ENCODE peak calls at places on chromosomes 7 and 10, in five cellular contexts. M is tibial nerve, Q is gastrocnemius medialis, R is transverse colon, S is HCT116. G is an unnamed sample. For H3K36me3, the result is how much of the 10 kb centered on the place peaks cover.

GRCh38 chr10:115654961-115655360 is 561.8 kb downstream of the ATRNL1 start:
- DNase-seq in M (no peak), Q (no peak), R (no peak), S (no peak), G (no peak)

GRCh38 chr10:24406809-24407483 is 198.0 kb downstream of the KIAA1217 start:
- DNase-seq in M (no peak), Q (peak), R (no peak), S (no peak), G (no peak)

GRCh38 chr10:77812741-77813140 is 113.8 kb downstream of the DLG5 start:
- DNase-seq in M (no peak), Q (no peak), R (no peak), S (no peak), G (no peak)

GRCh38 chr10:110007171-110007700 is 548 bp upstream of the ADD3 start:
- DNase-seq in M (no peak), Q (peak), R (no peak), S (no peak), G (no peak)

GRCh38 chr7:94266278-94266677 is 128.4 kb upstream of the COL1A2 start:
- DNase-seq in M (peak), Q (peak), R (no peak), S (no peak), G (no peak)

GRCh38 chr7:158022601-158023000 is 565.0 kb downstream of the PTPRN2 start:
- DNase-seq in M (no peak), Q (no peak), R (no peak), S (no peak), G (no peak)

GRCh38 chr7:28921822-28922221 is 36.3 kb downstream of the TRIL start:
- DNase-seq in M (peak), Q (peak), R (peak), S (peak), G (peak)

GRCh38 chr10:57202356-57202755 is 841.3 kb upstream of the ZWINT start:
- DNase-seq in M (no peak), Q (no peak), R (no peak), S (no peak), G (no peak)

GRCh38 chr7:137003071-137003470 is 134.6 kb downstream of the CHRM2 start:
- DNase-seq in M (no peak), Q (no peak), R (no peak), S (no peak), G (no peak)

GRCh38 chr10:22436893-22437619 is 91.8 kb downstream of the SPAG6 start:
- DNase-seq in M (peak), Q (peak), R (peak), S (peak), G (peak)

GRCh38 chr7:48084727-48085432 is 4.2 kb upstream of the UPP1 start:
- DNase-seq in M (peak), Q (peak), R (peak), S (peak), G (peak)

GRCh38 chr10:46257099-46257498 is 29.7 kb upstream of the ANTXRL start:
- DNase-seq in M (no peak), Q (no peak), R (no peak), S (no peak), G (no peak)

GRCh38 chr10:70603439-70603778 is 868 bp upstream of the PRF1 start:
- DNase-seq in M (no peak), Q (no peak), R (no peak), S (no peak), G (no peak)

GRCh38 chr10:72344932-72345331 is 9.8 kb downstream of the DNAJB12 start:
- DNase-seq in M (no peak), Q (no peak), R (no peak), S (no peak), G (no peak)

DNA sequence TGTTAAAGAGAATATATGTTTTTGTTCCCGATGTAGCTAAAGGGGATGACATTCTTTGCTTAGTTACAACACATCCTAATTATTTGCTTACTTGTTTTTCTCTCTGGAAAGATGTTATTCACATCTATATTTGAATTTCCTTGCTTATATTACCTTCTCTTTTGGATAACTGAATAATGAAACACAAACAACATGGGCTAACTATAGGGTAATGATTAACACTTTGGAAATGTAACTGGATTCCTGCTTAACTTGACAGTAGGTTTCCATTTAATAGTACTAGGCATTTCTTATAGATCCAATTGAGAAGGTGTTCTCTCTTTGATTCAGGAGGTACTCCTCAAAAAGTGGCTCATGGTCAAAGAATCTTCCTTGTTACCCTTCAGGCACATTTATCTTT is 141.1 kb downstream of the CCSER2 start:
- DNase-seq in M (no peak), Q (no peak), R (no peak), S (no peak), G (no peak)
- H3K4me3 ChIP-seq in M (no peak), Q (no peak), R (no peak), S (no peak), G (no peak)

GRCh38 chr10:97474918-97475317 is 23.3 kb downstream of the MMS19 start:
- DNase-seq in M (no peak), Q (no peak), R (no peak), S (no peak), G (no peak)

GRCh38 chr10:97481071-97481470 is 17.2 kb downstream of the MMS19 start:
- DNase-seq in M (no peak), Q (no peak), R (no peak), S (no peak), G (no peak)

GRCh38 chr10:97479939-97480338 is 18.3 kb downstream of the MMS19 start:
- DNase-seq in M (no peak), Q (no peak), R (no peak), S (no peak), G (no peak)

GRCh38 chr10:97475936-97476594 is 22.2 kb downstream of the MMS19 start:
- DNase-seq in M (no peak), Q (no peak), R (no peak), S (no peak), G (no peak)
- H3K36me3 ChIP-seq in M (under half), Q (half or more), R (half or more), S (half or more), G (under half)

DNA sequence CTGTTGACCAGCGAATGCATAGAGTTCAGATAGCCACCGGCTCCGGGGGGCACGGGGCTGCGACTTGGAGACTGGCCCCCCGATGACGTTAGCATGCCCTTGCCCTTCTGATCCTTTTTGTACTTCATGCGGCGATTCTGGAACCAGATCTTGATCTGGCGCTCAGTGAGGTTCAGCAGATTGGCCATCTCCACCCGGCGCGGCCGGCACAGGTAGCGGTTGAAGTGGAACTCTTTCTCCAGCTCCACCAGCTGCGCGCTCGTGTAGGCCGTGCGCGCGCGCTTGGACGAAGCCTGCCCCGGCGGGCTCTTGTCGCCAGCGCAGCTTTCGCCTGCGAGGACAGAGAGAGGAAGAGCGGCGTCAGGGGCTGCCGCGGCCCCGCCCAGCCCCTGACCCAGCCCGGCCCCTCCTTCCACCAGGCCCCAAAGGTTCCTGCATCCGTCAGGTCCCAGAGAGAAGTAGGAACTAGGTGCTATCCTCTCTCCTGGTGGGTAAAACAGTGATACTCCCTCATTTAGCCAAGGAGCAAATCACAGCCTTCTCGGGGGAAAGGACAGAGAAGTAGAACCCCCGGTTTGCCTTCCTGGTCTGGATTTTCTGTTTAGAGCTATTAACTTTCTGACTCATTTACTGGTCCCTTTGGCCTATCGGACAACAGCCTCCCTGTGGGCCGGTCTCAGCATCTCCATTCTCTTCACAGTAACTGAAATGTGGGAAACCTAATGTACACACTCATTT is 6.1 kb upstream of the HOXA2 start:
- DNase-seq in M (no peak), Q (no peak), R (peak), S (no peak), G (no peak)
- TF ChIP-seq POLR2A in M (no peak), Q (peak), R (peak), S (no peak), G (no peak)

DNA sequence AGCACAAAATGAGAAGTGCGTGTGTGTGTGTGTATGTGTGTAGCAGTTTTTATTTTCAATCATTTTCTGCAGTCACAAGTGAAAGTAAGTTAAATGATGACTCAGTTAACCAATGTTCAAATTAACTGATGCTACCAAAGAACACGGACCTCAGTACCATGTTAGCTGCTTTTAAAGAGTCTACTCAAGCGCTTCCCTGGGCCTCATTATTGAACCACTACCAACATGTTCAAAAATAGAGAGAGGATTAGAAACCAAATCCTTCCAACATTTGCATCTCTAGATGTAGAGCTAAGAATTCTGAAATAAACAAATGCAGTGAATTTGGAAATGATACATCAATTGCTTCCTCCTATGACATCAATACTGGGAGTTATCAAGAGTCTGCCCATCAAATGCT is at the start of gene TAS2R39:
- DNase-seq in M (no peak), Q (no peak), R (no peak), S (no peak), G (no peak)
- H3K4me3 ChIP-seq in M (no peak), Q (no peak), R (no peak), S (no peak), G (no peak)

DNA sequence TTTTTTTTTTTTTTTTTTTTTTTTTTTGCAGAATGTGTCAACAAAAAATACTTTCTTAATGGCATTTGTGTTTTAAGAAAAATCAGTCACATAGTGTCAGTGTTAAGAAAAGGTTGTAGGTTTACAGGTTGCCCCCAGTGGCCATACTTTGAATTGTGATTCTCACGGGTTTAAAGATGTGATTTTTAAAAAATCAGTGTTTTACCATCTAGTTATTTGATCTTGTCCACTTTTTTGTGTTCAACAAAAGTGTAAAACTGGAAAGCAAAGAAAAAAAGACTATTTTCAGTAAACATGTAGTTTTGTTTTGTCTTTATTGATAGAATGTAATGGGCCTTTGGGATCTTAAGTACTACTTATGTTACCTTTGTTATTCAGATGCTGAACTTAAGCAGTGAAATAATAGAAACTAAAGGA is 25.7 kb downstream of the SUV39H2 start:
- DNase-seq in M (peak), Q (no peak), R (no peak), S (peak), G (peak)
- H3K36me3 ChIP-seq in M (under half), Q (under half), R (under half), S (half or more), G (under half)

GRCh38 chr7:76047811-76048667 is at the start of the genes MDH2 and STYXL1:
- DNase-seq in M (peak), Q (peak), R (peak), S (peak), G (peak)
- TF ChIP-seq POLR2A in M (peak), Q (peak), R (peak), S (peak), G (peak)

GRCh38 chr10:43076876-43077420 is at the start of gene RET:
- DNase-seq in M (no peak), Q (no peak), R (peak), S (no peak), G (no peak)

GRCh38 chr10:43077421-43078171 is 727 bp downstream of the RET start:
- DNase-seq in M (no peak), Q (no peak), R (no peak), S (no peak), G (no peak)

GRCh38 chr10:43074827-43075611 is 1.9 kb upstream of the RET start:
- DNase-seq in M (no peak), Q (no peak), R (no peak), S (no peak), G (no peak)

GRCh38 chr10:43075612-43076003 is 1.3 kb upstream of the RET start:
- DNase-seq in M (no peak), Q (no peak), R (no peak), S (peak), G (no peak)

GRCh38 chr10:43076311-43076875 is 476 bp upstream of the RET start:
- DNase-seq in M (no peak), Q (no peak), R (no peak), S (no peak), G (no peak)
- H3K4me3 ChIP-seq in M (peak), Q (peak), R (peak), S (peak), G (no peak)

GRCh38 chr10:35872666-35873065 is 230.6 kb upstream of the FZD8 start:
- DNase-seq in M (no peak), Q (no peak), R (no peak), S (no peak), G (peak)
- H3K36me3 ChIP-seq in M (under half), Q (under half), R (under half), S (under half), G (under half)

GRCh38 chr10:103969857-103970627 is 3.1 kb downstream of the SLK start:
- DNase-seq in M (no peak), Q (no peak), R (no peak), S (no peak), G (no peak)

GRCh38 chr10:103968441-103969391 is 1.8 kb downstream of the SLK start:
- DNase-seq in M (no peak), Q (no peak), R (no peak), S (no peak), G (no peak)

GRCh38 chr10:103967433-103968142 is 648 bp downstream of the SLK start:
- DNase-seq in M (peak), Q (no peak), R (peak), S (no peak), G (peak)

GRCh38 chr10:103969436-103969835 is 2.5 kb downstream of the SLK start:
- DNase-seq in M (no peak), Q (no peak), R (no peak), S (no peak), G (no peak)

GRCh38 chr10:103966671-103967432 is at the start of gene SLK:
- DNase-seq in M (peak), Q (peak), R (peak), S (peak), G (peak)
- TF ChIP-seq POLR2A in M (peak), Q (peak), R (peak), S (peak), G (peak)

GRCh38 chr7:43588477-43589132 is 5.7 kb downstream of the STK17A start:
- DNase-seq in M (no peak), Q (no peak), R (no peak), S (no peak), G (no peak)
- H3K4me3 ChIP-seq in M (no peak), Q (no peak), R (no peak), S (no peak), G (no peak)